ENCODE peak calls at places on chromosomes 6 and 20, in nine cellular contexts. L is stimulated activated CD4-positive, alpha-beta T cell treated with anti-CD3 and anti-CD28 coated beads, Interleukin-4, amount 100 ng/mL, for 48 hours; X is Right ventricle myocardium superior; I is AG04450; F is body of pancreas; N is T-helper 22 cell; K is iPS-NIHi11; B is T-helper 2 cell; Y is NCI-H69. A is an unnamed sample.

GRCh38 chr6:31558631-31559500 is 11.5 kb downstream of the NFKBIL1 start:
- DNase-seq in L (no peak), X (peak), I (no peak), F (no peak), N (peak), K (no peak), B (peak), Y (no peak), A (no peak)

GRCh38 chr6:51678274-51678673 is 409.1 kb downstream of the PKHD1 start:
- DNase-seq in L (no peak), X (no peak), I (no peak), F (no peak), N (no peak), K (no peak), B (no peak), Y (no peak), A (no peak)

GRCh38 chr6:118562959-118563358 is 14.9 kb downstream of the PLN start:
- DNase-seq in L (no peak), X (no peak), I (no peak), F (no peak), N (no peak), K (no peak), B (no peak), Y (no peak), A (no peak)

GRCh38 chr6:55180258-55180657 is 5.9 kb downstream of the HCRTR2 start:
- DNase-seq in L (no peak), X (no peak), I (no peak), F (no peak), N (no peak), K (no peak), B (no peak), Y (no peak), A (no peak)

GRCh38 chr6:6890400-6890858 is 217.3 kb upstream of the RREB1 start:
- DNase-seq in L (no peak), X (peak), I (no peak), F (peak), N (no peak), K (peak), B (no peak), Y (no peak), A (no peak)

GRCh38 chr20:9617940-9618339 is 103.5 kb downstream of the LAMP5 start:
- DNase-seq in L (no peak), X (no peak), I (no peak), F (peak), N (no peak), K (peak), B (no peak), Y (peak), A (peak)

GRCh38 chr6:137849076-137849708 is 17.9 kb upstream of the TNFAIP3 start:
- DNase-seq in L (no peak), X (no peak), I (no peak), F (no peak), N (no peak), K (no peak), B (no peak), Y (no peak), A (no peak)

GRCh38 chr6:95431637-95432228 is 145.6 kb upstream of the MANEA start:
- DNase-seq in L (peak), X (no peak), I (peak), F (peak), N (no peak), K (peak), B (peak), Y (peak), A (no peak)

GRCh38 chr6:29975561-29975907 is 33.2 kb downstream of the HLA-A start:
- DNase-seq in L (no peak), X (no peak), I (no peak), F (no peak), N (no peak), K (peak), B (no peak), Y (no peak), A (no peak)

GRCh38 chr6:40353967-40354452 is 233.2 kb downstream of the LRFN2 start:
- DNase-seq in L (no peak), X (no peak), I (no peak), F (no peak), N (no peak), K (no peak), B (no peak), Y (peak), A (no peak)

GRCh38 chr6:45609141-45609638 is 231.5 kb upstream of the SUPT3H start:
- DNase-seq in L (no peak), X (no peak), I (peak), F (no peak), N (no peak), K (no peak), B (no peak), Y (no peak), A (no peak)

GRCh38 chr6:7542878-7543394 is 1.5 kb downstream of the DSP start:
- DNase-seq in L (no peak), X (peak), I (no peak), F (peak), N (no peak), K (peak), B (no peak), Y (peak), A (peak)

GRCh38 chr20:44731657-44732056 is 14.0 kb upstream of the KCNK15 start:
- DNase-seq in L (no peak), X (no peak), I (no peak), F (no peak), N (no peak), K (no peak), B (no peak), Y (peak), A (no peak)

GRCh38 chr6:43076928-43077809 is 1.1 kb downstream of the PTK7 start:
- DNase-seq in L (no peak), X (no peak), I (no peak), F (peak), N (no peak), K (peak), B (no peak), Y (peak), A (no peak)

GRCh38 chr20:362271-363254 is 15.7 kb downstream of the NRSN2 start:
- DNase-seq in L (peak), X (peak), I (no peak), F (peak), N (no peak), K (peak), B (no peak), Y (peak), A (no peak)

GRCh38 chr6:17901493-17901892 is 85.9 kb downstream of the KIF13A start:
- DNase-seq in L (no peak), X (no peak), I (no peak), F (no peak), N (no peak), K (no peak), B (no peak), Y (no peak), A (no peak)

GRCh38 chr6:14441371-14441781 is 323.8 kb downstream of the CD83 start:
- DNase-seq in L (no peak), X (no peak), I (no peak), F (no peak), N (no peak), K (no peak), B (no peak), Y (peak), A (peak)

GRCh38 chr6:160207618-160208017 is 51.0 kb downstream of the SLC22A2 start:
- DNase-seq in L (no peak), X (no peak), I (no peak), F (no peak), N (no peak), K (no peak), B (no peak), Y (no peak), A (no peak)

GRCh38 chr6:99254616-99255550 is 94.6 kb downstream of the FAXC start:
- DNase-seq in L (no peak), X (no peak), I (no peak), F (no peak), N (no peak), K (no peak), B (no peak), Y (peak), A (no peak)

GRCh38 chr6:4870821-4871494 is 94.8 kb downstream of the CDYL start:
- DNase-seq in L (no peak), X (no peak), I (no peak), F (no peak), N (no peak), K (no peak), B (no peak), Y (no peak), A (no peak)

GRCh38 chr20:49799698-49800097 is 12.9 kb upstream of the SLC9A8 start:
- DNase-seq in L (no peak), X (no peak), I (no peak), F (no peak), N (no peak), K (no peak), B (no peak), Y (no peak), A (no peak)

GRCh38 chr6:150325093-150325772 is 43.6 kb upstream of the IYD start:
- DNase-seq in L (no peak), X (no peak), I (no peak), F (no peak), N (no peak), K (peak), B (no peak), Y (peak), A (no peak)

GRCh38 chr6:83365931-83366330 is 64.9 kb downstream of the ME1 start:
- DNase-seq in L (no peak), X (no peak), I (no peak), F (no peak), N (no peak), K (no peak), B (no peak), Y (no peak), A (no peak)

GRCh38 chr6:101080597-101080996 is 199.5 kb upstream of the ASCC3 start:
- DNase-seq in L (no peak), X (no peak), I (no peak), F (no peak), N (no peak), K (no peak), B (no peak), Y (peak), A (no peak)

GRCh38 chr6:119028106-119028505 is 50.4 kb downstream of the FAM184A start:
- DNase-seq in L (no peak), X (no peak), I (no peak), F (no peak), N (no peak), K (no peak), B (no peak), Y (no peak), A (no peak)

GRCh38 chr6:135244805-135245204 is 63.7 kb downstream of the MYB start:
- DNase-seq in L (no peak), X (no peak), I (no peak), F (no peak), N (no peak), K (no peak), B (no peak), Y (no peak), A (no peak)

GRCh38 chr20:51206032-51206662 is 183.2 kb upstream of the KCNG1 start:
- DNase-seq in L (no peak), X (no peak), I (no peak), F (no peak), N (no peak), K (no peak), B (no peak), Y (no peak), A (no peak)

GRCh38 chr6:19805146-19805515 is 32.0 kb upstream of the ID4 start:
- DNase-seq in L (no peak), X (no peak), I (no peak), F (no peak), N (no peak), K (no peak), B (no peak), Y (no peak), A (no peak)

GRCh38 chr6:72413884-72414283 is 208.0 kb upstream of the KCNQ5 start:
- DNase-seq in L (no peak), X (no peak), I (peak), F (peak), N (no peak), K (no peak), B (no peak), Y (no peak), A (no peak)